ENCODE peak calls at places on chromosomes 3 and 15, in five cellular contexts. One of them, this sample, is unnamed.
A peak's percentile ranks its signal among the peaks of the same experiment; 100 is the strongest.

GRCh38 chr3:37198996-37199395 is 24.6 kb upstream of the LRRFIP2 start:
- DNase-seq in PC-9: no peak
- DNase-seq in hepatocyte: no peak
- DNase-seq in mammary epithelial cell: peak; percentile 81
- DNase-seq in GM23248: peak; percentile 76
- DNase-seq in this sample: peak; percentile 74

GRCh38 chr3:158801696-158802398 is at the start of gene MFSD1:
- DNase-seq in GM23248: peak; percentile 98
- DNase-seq in hepatocyte: peak; percentile 96
- DNase-seq in mammary epithelial cell: peak; percentile 89
- DNase-seq in PC-9: peak; percentile 83
- DNase-seq in this sample: peak; percentile 97

GRCh38 chr15:101479851-101480612 is 9.5 kb downstream of the PCSK6 start:
- DNase-seq in mammary epithelial cell: no peak
- DNase-seq in GM23248: no peak
- DNase-seq in PC-9: no peak
- DNase-seq in hepatocyte: no peak
- DNase-seq in this sample: no peak

GRCh38 chr3:106957021-106957420 is 420.2 kb upstream of the CCDC54 start:
- DNase-seq in hepatocyte: no peak
- DNase-seq in GM23248: peak; percentile 34
- DNase-seq in PC-9: no peak
- DNase-seq in mammary epithelial cell: no peak
- DNase-seq in this sample: peak; percentile 46

GRCh38 chr3:35639251-35640185 is at the start of gene ARPP21:
- DNase-seq in mammary epithelial cell: no peak
- DNase-seq in GM23248: no peak
- DNase-seq in hepatocyte: peak; percentile 31
- DNase-seq in PC-9: no peak
- DNase-seq in this sample: peak; percentile 75

GRCh38 chr15:46682969-46683791 is 1034.1 kb upstream of the SEMA6D start:
- DNase-seq in GM23248: no peak
- DNase-seq in PC-9: no peak
- DNase-seq in mammary epithelial cell: no peak
- DNase-seq in hepatocyte: peak; percentile 8
- DNase-seq in this sample: no peak

GRCh38 chr3:51593697-51594096 is 55.2 kb downstream of the RAD54L2 start:
- DNase-seq in hepatocyte: no peak
- DNase-seq in GM23248: no peak
- DNase-seq in mammary epithelial cell: no peak
- DNase-seq in PC-9: no peak
- DNase-seq in this sample: no peak

GRCh38 chr3:118960876-118961275 is 73.8 kb downstream of the IGSF11 start:
- DNase-seq in mammary epithelial cell: no peak
- DNase-seq in hepatocyte: peak; percentile 12
- DNase-seq in PC-9: no peak
- DNase-seq in GM23248: peak; percentile 25
- DNase-seq in this sample: no peak

GRCh38 chr15:73654659-73655058 is 21.5 kb upstream of the NPTN start:
- DNase-seq in hepatocyte: peak; percentile 38
- DNase-seq in mammary epithelial cell: no peak
- DNase-seq in PC-9: no peak
- DNase-seq in GM23248: no peak
- DNase-seq in this sample: no peak

GRCh38 chr15:73700041-73700842 is 16.1 kb downstream of the CD276 start:
- DNase-seq in mammary epithelial cell: peak; percentile 58
- DNase-seq in GM23248: peak; percentile 88
- DNase-seq in hepatocyte: peak; percentile 91
- DNase-seq in PC-9: peak; percentile 52
- DNase-seq in this sample: peak; percentile 91

GRCh38 chr3:97464035-97464434 is 300.5 kb upstream of the ARL6 start:
- DNase-seq in PC-9: no peak
- DNase-seq in GM23248: no peak
- DNase-seq in hepatocyte: no peak
- DNase-seq in mammary epithelial cell: no peak
- DNase-seq in this sample: no peak

GRCh38 chr15:78768531-78769408 is 42.5 kb downstream of the ADAMTS7 start:
- DNase-seq in mammary epithelial cell: no peak
- DNase-seq in PC-9: no peak
- DNase-seq in hepatocyte: no peak
- DNase-seq in GM23248: no peak
- DNase-seq in this sample: peak; percentile 58

GRCh38 chr3:53185761-53186465 is 24.9 kb downstream of the PRKCD start:
- DNase-seq in hepatocyte: no peak
- DNase-seq in PC-9: no peak
- DNase-seq in mammary epithelial cell: no peak
- DNase-seq in GM23248: no peak
- DNase-seq in this sample: peak; percentile 70

GRCh38 chr3:97579365-97579764 is 185.2 kb upstream of the ARL6 start:
- DNase-seq in mammary epithelial cell: peak; percentile 0
- DNase-seq in GM23248: no peak
- DNase-seq in hepatocyte: no peak
- DNase-seq in PC-9: peak; percentile 34
- DNase-seq in this sample: no peak

GRCh38 chr15:78159395-78159794 is 10.2 kb downstream of the IDH3A start:
- DNase-seq in mammary epithelial cell: no peak
- DNase-seq in PC-9: no peak
- DNase-seq in GM23248: no peak
- DNase-seq in hepatocyte: no peak
- DNase-seq in this sample: no peak

GRCh38 chr3:69250014-69250413 is 127.6 kb upstream of the LMOD3 start:
- DNase-seq in GM23248: peak; percentile 23
- DNase-seq in PC-9: no peak
- DNase-seq in hepatocyte: peak; percentile 81
- DNase-seq in mammary epithelial cell: no peak
- DNase-seq in this sample: no peak

GRCh38 chr3:128863560-128863959 is 15.9 kb upstream of the ACAD9 start:
- DNase-seq in GM23248: no peak
- DNase-seq in hepatocyte: no peak
- DNase-seq in PC-9: no peak
- DNase-seq in mammary epithelial cell: no peak
- DNase-seq in this sample: no peak

GRCh38 chr3:114451051-114451451 is 157.2 kb downstream of the TIGIT start:
- DNase-seq in PC-9: no peak
- DNase-seq in GM23248: peak; percentile 28
- DNase-seq in mammary epithelial cell: no peak
- DNase-seq in hepatocyte: no peak
- DNase-seq in this sample: no peak

DNA sequence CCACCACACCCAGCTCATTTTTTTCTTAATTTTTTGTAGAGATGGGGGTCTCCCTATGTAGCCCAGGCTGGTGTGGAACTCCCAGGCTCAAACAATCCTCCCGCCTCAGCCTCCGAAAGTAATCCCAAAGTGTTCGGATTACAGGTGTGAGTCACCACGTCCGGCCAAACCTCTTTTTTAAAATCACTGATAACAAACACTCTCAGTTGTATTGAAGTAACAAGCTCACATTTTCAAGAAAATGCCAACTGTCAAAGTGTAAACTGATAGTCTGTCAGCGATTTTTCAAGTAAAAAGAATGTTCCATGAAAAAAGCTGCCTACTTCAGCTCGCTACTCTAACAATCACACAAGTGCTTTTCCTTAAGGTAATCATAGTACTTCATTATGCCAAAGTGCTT is 33.4 kb downstream of the UBXN7 start:
- DNase-seq in PC-9: no peak
- DNase-seq in hepatocyte: no peak
- DNase-seq in GM23248: no peak
- DNase-seq in mammary epithelial cell: no peak
- DNase-seq in this sample: no peak
- H4K20me1 ChIP-seq in PC-9: peaks cover 7% of the 10 kb centered on the region
- H4K20me1 ChIP-seq in hepatocyte: peaks cover 2% of the 10 kb centered on the region
- H4K20me1 ChIP-seq in GM23248: no peaks in the 10 kb centered on the region
- H4K20me1 ChIP-seq in mammary epithelial cell: no peaks in the 10 kb centered on the region
- H4K20me1 ChIP-seq in this sample: peaks cover 9% of the 10 kb centered on the region

GRCh38 chr15:70672081-70672480 is 91.3 kb downstream of the UACA start:
- DNase-seq in mammary epithelial cell: no peak
- DNase-seq in hepatocyte: no peak
- DNase-seq in GM23248: no peak
- DNase-seq in PC-9: no peak
- DNase-seq in this sample: no peak

GRCh38 chr15:70669006-70669602 is 94.3 kb downstream of the UACA start:
- DNase-seq in mammary epithelial cell: no peak
- DNase-seq in hepatocyte: no peak
- DNase-seq in PC-9: no peak
- DNase-seq in GM23248: no peak
- DNase-seq in this sample: peak; percentile 8

GRCh38 chr15:70670680-70671079 is 92.7 kb downstream of the UACA start:
- DNase-seq in hepatocyte: no peak
- DNase-seq in mammary epithelial cell: no peak
- DNase-seq in GM23248: peak; percentile 22
- DNase-seq in PC-9: no peak
- DNase-seq in this sample: no peak

GRCh38 chr15:70665599-70665998 is 97.8 kb downstream of the UACA start:
- DNase-seq in GM23248: no peak
- DNase-seq in mammary epithelial cell: no peak
- DNase-seq in hepatocyte: no peak
- DNase-seq in PC-9: no peak
- DNase-seq in this sample: no peak

DNA sequence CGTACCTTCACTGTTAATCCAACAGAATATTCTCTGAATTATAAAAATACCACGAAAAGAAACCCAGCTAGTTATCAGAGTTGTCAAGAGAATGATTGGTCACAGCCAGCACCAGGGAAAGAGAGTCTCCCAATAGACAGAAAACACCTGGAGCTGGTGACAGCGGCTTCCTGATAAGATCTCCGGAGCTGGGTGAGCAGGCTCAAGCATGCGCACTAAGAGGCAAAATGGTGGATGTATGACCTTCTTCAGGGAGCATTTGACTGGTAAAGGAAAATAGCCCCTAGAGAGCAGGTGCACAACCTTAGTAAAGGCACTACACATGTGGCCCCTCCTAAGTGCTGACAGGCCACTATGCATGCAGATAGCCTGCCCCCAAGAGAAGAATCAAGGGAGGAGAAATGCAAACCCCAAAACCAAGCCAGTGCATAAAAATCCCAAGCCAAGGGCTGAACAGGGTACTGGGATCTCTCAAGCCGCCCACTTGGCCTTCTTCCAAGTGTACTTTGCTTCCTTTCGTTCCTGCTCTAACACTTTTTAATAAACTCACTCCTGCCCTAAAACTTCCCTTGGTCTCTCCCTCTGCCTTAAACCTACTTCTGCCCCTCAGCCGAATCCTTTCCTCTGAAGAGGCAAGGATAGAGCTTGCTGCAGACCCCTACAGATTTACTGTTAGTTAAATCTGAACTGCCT is 93.2 kb downstream of the UACA start:
- DNase-seq in mammary epithelial cell: no peak
- DNase-seq in hepatocyte: peak; percentile 25
- DNase-seq in PC-9: no peak
- DNase-seq in GM23248: no peak
- DNase-seq in this sample: no peak
- H3K4me2 ChIP-seq in mammary epithelial cell: no peak overlapping the region
- H3K4me2 ChIP-seq in hepatocyte: peak overlapping the region; percentile 5
- H3K4me2 ChIP-seq in PC-9: no peak overlapping the region
- H3K4me2 ChIP-seq in GM23248: no peak overlapping the region
- H3K4me2 ChIP-seq in this sample: no peak overlapping the region

GRCh38 chr3:172751188-172751571 is 654 bp downstream of the ECT2 start:
- DNase-seq in mammary epithelial cell: peak; percentile 33
- DNase-seq in PC-9: no peak
- DNase-seq in hepatocyte: peak; percentile 15
- DNase-seq in GM23248: peak; percentile 66
- DNase-seq in this sample: peak; percentile 31

GRCh38 chr3:172746476-172746875 is 4.0 kb upstream of the ECT2 start:
- DNase-seq in mammary epithelial cell: no peak
- DNase-seq in GM23248: peak; percentile 21
- DNase-seq in PC-9: peak; percentile 54
- DNase-seq in hepatocyte: no peak
- DNase-seq in this sample: no peak

GRCh38 chr3:172750069-172750367 is 508 bp upstream of the ECT2 start:
- DNase-seq in GM23248: no peak
- DNase-seq in PC-9: no peak
- DNase-seq in hepatocyte: no peak
- DNase-seq in mammary epithelial cell: no peak
- DNase-seq in this sample: no peak

GRCh38 chr3:172750368-172751187 is at the start of gene ECT2:
- DNase-seq in mammary epithelial cell: peak; percentile 100
- DNase-seq in GM23248: peak; percentile 100
- DNase-seq in PC-9: peak; percentile 100
- DNase-seq in hepatocyte: peak; percentile 99
- DNase-seq in this sample: peak; percentile 97

DNA sequence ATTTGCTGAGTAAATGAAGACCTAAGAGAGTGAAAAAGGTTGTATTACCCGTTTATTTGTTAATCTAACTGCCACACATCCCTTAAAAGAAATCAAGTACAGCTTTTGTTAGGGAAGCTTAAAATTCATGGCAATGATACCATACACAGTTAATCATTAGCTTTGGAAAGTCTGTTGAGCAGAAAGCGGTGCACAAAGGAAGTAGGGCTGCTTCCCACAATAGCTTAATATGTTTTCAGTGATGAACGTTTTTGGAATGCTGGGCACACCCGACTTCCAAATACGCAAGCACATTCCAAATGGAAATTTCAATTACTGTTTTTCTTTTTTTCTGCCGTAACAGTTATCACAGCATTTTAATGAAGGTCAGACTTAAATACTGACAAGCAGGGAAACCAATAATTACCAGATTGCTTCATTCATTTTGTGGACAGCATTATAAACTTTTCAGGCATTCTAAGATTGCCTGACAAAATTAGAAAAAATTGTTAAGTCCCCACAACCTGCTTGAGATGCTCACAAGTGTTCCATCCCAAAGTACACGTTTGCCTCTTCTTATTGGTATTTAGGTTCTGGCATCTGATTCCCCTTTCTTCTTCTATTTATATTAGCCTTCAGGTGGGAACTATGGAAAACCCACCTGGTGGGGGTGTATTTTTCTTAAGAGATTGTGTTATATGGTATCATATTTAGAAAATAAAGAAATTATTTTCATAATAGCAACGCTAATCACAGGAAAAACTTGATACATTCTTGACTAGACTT is 1.1 kb upstream of the ECT2 start:
- DNase-seq in hepatocyte: peak; percentile 38
- DNase-seq in PC-9: peak; percentile 96
- DNase-seq in mammary epithelial cell: peak; percentile 85
- DNase-seq in GM23248: peak; percentile 96
- DNase-seq in this sample: peak; percentile 73
- H2AFZ ChIP-seq in hepatocyte: peak overlapping the region; percentile 9
- H2AFZ ChIP-seq in PC-9: peak overlapping the region; percentile 2
- H2AFZ ChIP-seq in mammary epithelial cell: peak overlapping the region; percentile 35
- H2AFZ ChIP-seq in GM23248: peak overlapping the region; percentile 50
- H2AFZ ChIP-seq in this sample: peak overlapping the region; percentile 26

GRCh38 chr3:195411831-195412230 is 31.0 kb downstream of the ACAP2 start:
- DNase-seq in hepatocyte: no peak
- DNase-seq in PC-9: no peak
- DNase-seq in mammary epithelial cell: no peak
- DNase-seq in GM23248: peak; percentile 82
- DNase-seq in this sample: no peak

GRCh38 chr3:195421410-195421809 is 21.4 kb downstream of the ACAP2 start:
- DNase-seq in hepatocyte: no peak
- DNase-seq in mammary epithelial cell: no peak
- DNase-seq in GM23248: peak; percentile 52
- DNase-seq in PC-9: no peak
- DNase-seq in this sample: peak; percentile 13

DNA sequence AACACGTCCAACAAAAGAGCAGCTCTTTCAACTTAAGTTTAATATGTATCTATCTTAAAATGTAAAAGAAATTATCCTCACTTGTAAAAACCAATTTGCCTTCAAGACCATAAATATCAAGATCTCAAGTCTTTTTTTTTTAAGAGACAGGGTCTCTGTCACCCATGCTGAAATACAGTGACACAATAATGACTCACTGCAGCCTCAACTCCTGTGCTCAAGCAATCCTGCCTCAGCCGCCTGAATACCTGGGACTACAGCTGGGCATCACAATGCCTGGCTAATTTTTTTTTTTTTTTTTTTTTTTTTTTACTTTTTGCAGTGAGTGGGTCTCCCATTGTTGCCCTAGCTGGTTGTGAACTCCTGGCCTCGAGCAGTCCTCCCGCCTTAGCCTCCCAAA is 26.0 kb downstream of the ACAP2 start:
- DNase-seq in GM23248: no peak
- DNase-seq in hepatocyte: no peak
- DNase-seq in PC-9: no peak
- DNase-seq in mammary epithelial cell: peak; percentile 46
- DNase-seq in this sample: no peak
- H4K20me1 ChIP-seq in GM23248: peaks cover 5% of the 10 kb centered on the region
- H4K20me1 ChIP-seq in hepatocyte: peaks cover 3% of the 10 kb centered on the region
- H4K20me1 ChIP-seq in PC-9: peaks cover 20% of the 10 kb centered on the region
- H4K20me1 ChIP-seq in mammary epithelial cell: no peaks in the 10 kb centered on the region
- H4K20me1 ChIP-seq in this sample: peaks cover 30% of the 10 kb centered on the region

This sample was measured in osteoblast.